ENCODE peak calls at places on chromosomes 12 and 14, in ten cellular contexts. I, T, X, H, Y, G, J, L, N and Q are unnamed samples.

GRCh38 chr12:4562034-4562657 is at the start of gene DYRK4:
- DNase-seq in N (peak), T (peak), H (no peak), X (peak), Y (no peak), I (no peak), L (no peak), J (peak), G (no peak), Q (peak)

GRCh38 chr12:45402288-45402687 is 186.4 kb downstream of the ANO6 start:
- DNase-seq in N (no peak), J (no peak), T (no peak), G (no peak), L (no peak), I (no peak), X (peak), H (no peak), Y (no peak), Q (no peak)

GRCh38 chr12:82687020-82687951 is 580 bp downstream of the TMTC2 start:
- DNase-seq in Y (peak), I (peak), G (peak), L (peak), H (peak), N (peak), J (peak), X (peak), T (peak), Q (peak)

GRCh38 chr12:56082967-56083366 is 3.0 kb downstream of the ERBB3 start:
- DNase-seq in T (no peak), X (no peak), N (no peak), I (no peak), J (no peak), H (no peak), L (no peak), Y (no peak), G (no peak), Q (no peak)

GRCh38 chr14:28952707-28953106 is 186.1 kb downstream of the FOXG1 start:
- DNase-seq in Y (no peak), N (no peak), H (no peak), I (no peak), T (no peak), G (no peak), J (no peak), X (no peak), L (no peak), Q (no peak)

GRCh38 chr14:90519262-90519920 is 122.6 kb downstream of the CALM1 start:
- DNase-seq in G (no peak), I (no peak), L (no peak), H (no peak), N (no peak), T (no peak), X (no peak), J (no peak), Y (no peak), Q (no peak)

GRCh38 chr12:53738834-53739284 is 11.6 kb upstream of the CALCOCO1 start:
- DNase-seq in G (no peak), H (no peak), L (no peak), X (no peak), Y (peak), N (no peak), I (no peak), T (no peak), J (no peak), Q (no peak)

GRCh38 chr12:51926718-51927117 is 19.4 kb downstream of the ACVRL1 start:
- DNase-seq in G (peak), J (peak), X (no peak), H (peak), N (no peak), Y (peak), T (peak), I (peak), L (peak), Q (no peak)

GRCh38 chr12:52442600-52443061 is 8.5 kb upstream of the KRT75 start:
- DNase-seq in X (no peak), I (peak), T (peak), H (no peak), Y (no peak), N (no peak), G (no peak), J (peak), L (no peak), Q (peak)

GRCh38 chr12:47838286-47838931 is 18.7 kb upstream of the HDAC7 start:
- DNase-seq in N (no peak), H (no peak), T (peak), G (no peak), I (peak), Y (peak), J (peak), L (no peak), X (peak), Q (peak)

GRCh38 chr14:55749201-55749812 is 169.3 kb downstream of the KTN1 start:
- DNase-seq in N (no peak), Y (no peak), T (peak), G (no peak), I (no peak), H (no peak), L (no peak), J (peak), X (peak), Q (peak)

GRCh38 chr14:80705241-80705980 is 236.1 kb downstream of the CEP128 start:
- DNase-seq in L (no peak), Y (no peak), G (no peak), I (no peak), N (no peak), H (no peak), T (no peak), J (no peak), X (no peak), Q (no peak)

GRCh38 chr12:80821513-80822000 is 104.8 kb downstream of the MYF5 start:
- DNase-seq in Y (no peak), N (no peak), T (peak), I (no peak), X (peak), H (no peak), L (peak), J (no peak), G (no peak), Q (peak)

GRCh38 chr12:48105321-48105866 is 485 bp downstream of the SENP1 start:
- DNase-seq in L (no peak), T (no peak), G (peak), I (no peak), J (no peak), Y (peak), N (no peak), X (peak), H (peak), Q (peak)

GRCh38 chr12:48029811-48030650 is 25.8 kb upstream of the COL2A1 start:
- DNase-seq in L (no peak), I (no peak), X (no peak), J (no peak), N (no peak), H (no peak), G (no peak), Y (no peak), T (no peak), Q (no peak)

GRCh38 chr14:65361920-65362319 is 50.6 kb upstream of the FUT8 start:
- DNase-seq in J (no peak), G (no peak), X (no peak), Y (no peak), H (no peak), I (no peak), T (no peak), L (no peak), N (no peak), Q (no peak)

GRCh38 chr12:50923361-50924130 is 28.8 kb upstream of the HIGD1C start:
- DNase-seq in H (no peak), G (no peak), Y (no peak), N (no peak), T (no peak), L (no peak), X (no peak), J (no peak), I (no peak), Q (no peak)

GRCh38 chr12:101117842-101118241 is 92.2 kb downstream of the SLC5A8 start:
- DNase-seq in G (no peak), H (no peak), J (peak), Y (no peak), X (no peak), T (no peak), I (no peak), N (no peak), L (no peak), Q (no peak)

GRCh38 chr12:19654630-19655384 is 215.5 kb downstream of the AEBP2 start:
- DNase-seq in I (no peak), G (no peak), Y (no peak), L (no peak), H (no peak), X (no peak), N (no peak), J (no peak), T (no peak), Q (no peak)

GRCh38 chr12:95326450-95326849 is 108.8 kb downstream of the VEZT start:
- DNase-seq in N (no peak), X (no peak), I (no peak), Y (no peak), G (no peak), H (no peak), T (no peak), L (no peak), J (no peak), Q (no peak)